ENCODE peak calls at places on chromosome 16, in five cellular contexts. C is GM23338, U is pancreas, N is ascending aorta, F is uterus. P is an unnamed sample. For H3K4me1, the result is how much of the 10 kb centered on the place peaks cover.

GRCh38 chr16:67158637-67159600 is 790 bp downstream of the TRADD start:
- DNase-seq in C (peak), U (peak), N (no peak), F (no peak), P (no peak)

GRCh38 chr16:63129411-63130125 is 1093.3 kb upstream of the CDH8 start:
- DNase-seq in C (no peak), U (no peak), N (no peak), F (no peak), P (no peak)

GRCh38 chr16:57724541-57724940 is 11.0 kb upstream of the KATNB1 start:
- DNase-seq in C (no peak), U (no peak), N (no peak), F (no peak), P (no peak)

GRCh38 chr16:58458634-58459343 is 41.2 kb upstream of the NDRG4 start:
- DNase-seq in C (no peak), U (no peak), N (no peak), F (no peak), P (no peak)

GRCh38 chr16:27224741-27225300 is 21.5 kb downstream of the KDM8 start:
- DNase-seq in C (no peak), U (no peak), N (no peak), F (no peak), P (no peak)

GRCh38 chr16:48385272-48385953 is at the start of gene SIAH1:
- DNase-seq in C (peak), U (peak), N (peak), F (peak), P (peak)

GRCh38 chr16:11181889-11182279 is 74.1 kb downstream of the SOCS1 start:
- DNase-seq in C (no peak), U (no peak), N (no peak), F (no peak), P (no peak)

GRCh38 chr16:79651363-79651762 is 50.8 kb upstream of the MAF start:
- DNase-seq in C (no peak), U (peak), N (peak), F (peak), P (peak)

GRCh38 chr16:29743827-29744531 is 1.8 kb downstream of the C16orf54 start:
- DNase-seq in C (peak), U (no peak), N (no peak), F (no peak), P (peak)

GRCh38 chr16:85488414-85488813 is 124.7 kb upstream of the GSE1 start:
- DNase-seq in C (no peak), U (no peak), N (no peak), F (no peak), P (no peak)
- H3K4me1 ChIP-seq in C (under half), U (under half), N (under half), F (under half), P (under half)

GRCh38 chr16:74999208-74999682 is 421 bp downstream of the ZNRF1 start:
- DNase-seq in C (peak), U (peak), N (no peak), F (no peak), P (peak)

GRCh38 chr16:75000481-75001081 is 1.8 kb downstream of the ZNRF1 start:
- DNase-seq in C (no peak), U (no peak), N (no peak), F (no peak), P (no peak)

GRCh38 chr16:74999683-75000480 is 1.1 kb downstream of the ZNRF1 start:
- DNase-seq in C (peak), U (peak), N (no peak), F (peak), P (peak)

GRCh38 chr16:74997042-74997491 is 1.8 kb upstream of the ZNRF1 start:
- DNase-seq in C (no peak), U (no peak), N (no peak), F (no peak), P (no peak)

DNA sequence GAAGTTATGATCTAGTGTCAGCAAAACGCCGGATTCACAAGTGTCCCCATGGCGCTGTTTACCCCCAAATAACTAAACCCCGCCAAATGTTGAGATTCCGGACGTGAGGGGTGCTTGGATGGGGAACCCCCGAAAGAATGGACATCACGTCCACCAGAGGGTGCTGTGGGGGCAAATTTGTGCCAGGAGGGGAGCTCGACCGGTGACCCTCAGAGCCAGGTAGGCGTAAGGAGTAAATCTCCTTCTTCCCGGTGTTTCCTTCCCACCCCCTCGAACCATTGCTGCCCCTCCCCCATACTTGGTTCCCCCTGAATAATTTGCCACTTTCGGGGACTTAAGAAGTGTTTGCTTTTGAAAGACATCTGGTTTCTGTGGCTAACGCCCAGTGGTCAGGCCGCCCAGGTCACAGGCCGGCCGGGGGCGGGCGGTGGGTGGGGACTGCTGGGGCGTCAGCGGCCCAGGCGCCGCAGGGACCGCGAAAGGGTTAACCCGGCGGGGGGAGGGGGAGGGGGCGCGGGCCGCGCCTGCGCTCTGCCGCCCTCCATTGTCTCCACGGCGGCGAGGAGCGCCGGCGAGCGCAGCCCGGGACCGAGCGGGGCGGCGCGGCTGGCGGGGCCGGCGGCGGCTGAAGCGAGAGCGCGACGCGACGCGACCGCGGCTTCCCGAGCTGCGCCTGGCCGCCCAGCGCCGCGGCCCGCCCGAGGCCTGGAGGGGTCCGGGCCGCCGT is at the start of gene ZNRF1:
- DNase-seq in C (peak), U (peak), N (no peak), F (peak), P (peak)
- H3K4me1 ChIP-seq in C (under half), U (under half), N (under half), F (under half), P (under half)

GRCh38 chr16:23146877-23147601 is 2.2 kb downstream of the USP31 start:
- DNase-seq in C (no peak), U (no peak), N (no peak), F (no peak), P (no peak)

GRCh38 chr16:23149267-23149992 is at the start of gene USP31:
- DNase-seq in C (peak), U (peak), N (peak), F (peak), P (peak)

GRCh38 chr16:23148513-23149266 is 562 bp downstream of the USP31 start:
- DNase-seq in C (peak), U (peak), N (peak), F (peak), P (peak)

GRCh38 chr16:23147666-23148065 is 1.6 kb downstream of the USP31 start:
- DNase-seq in C (no peak), U (no peak), N (no peak), F (no peak), P (no peak)

GRCh38 chr16:23148166-23148512 is 1.1 kb downstream of the USP31 start:
- DNase-seq in C (no peak), U (no peak), N (no peak), F (no peak), P (no peak)
- H3K4me1 ChIP-seq in C (under half), U (under half), N (under half), F (under half), P (under half)

GRCh38 chr16:50696126-50696525 is 2.7 kb downstream of the NOD2 start:
- DNase-seq in C (no peak), U (no peak), N (no peak), F (no peak), P (no peak)

GRCh38 chr16:50699345-50700159 is 6.1 kb downstream of the NOD2 start:
- DNase-seq in C (no peak), U (no peak), N (no peak), F (no peak), P (no peak)

GRCh38 chr16:50697421-50697715 is 4.0 kb downstream of the NOD2 start:
- DNase-seq in C (no peak), U (no peak), N (no peak), F (no peak), P (no peak)

GRCh38 chr16:50696575-50697420 is 3.4 kb downstream of the NOD2 start:
- DNase-seq in C (no peak), U (peak), N (peak), F (peak), P (peak)

GRCh38 chr16:50697881-50698767 is 4.7 kb downstream of the NOD2 start:
- DNase-seq in C (no peak), U (peak), N (no peak), F (peak), P (peak)
- H3K4me1 ChIP-seq in C (under half), U (under half), N (under half), F (under half), P (under half)

DNA sequence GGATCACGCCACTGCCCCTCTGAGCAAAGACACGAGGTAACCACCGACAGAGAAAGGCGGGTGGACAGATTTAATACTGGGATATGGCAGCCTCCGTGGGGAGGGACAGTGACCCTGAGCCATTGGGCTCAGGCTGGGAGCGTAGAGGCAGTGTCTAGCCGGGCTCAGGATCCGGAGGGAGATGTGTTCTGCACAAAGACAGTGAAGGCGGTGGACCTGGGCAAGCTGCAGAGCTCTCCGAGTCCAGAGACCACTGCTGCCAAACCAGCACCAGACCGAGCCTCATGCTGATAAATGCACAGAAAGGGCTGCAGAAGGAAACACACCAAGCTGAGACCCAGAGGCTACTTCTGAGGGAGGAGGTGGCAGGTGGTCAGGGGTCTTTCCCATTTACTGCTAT is 26.5 kb upstream of the MTSS2 start:
- DNase-seq in C (no peak), U (no peak), N (no peak), F (no peak), P (no peak)
- H3K4me1 ChIP-seq in C (under half), U (under half), N (under half), F (under half), P (under half)

GRCh38 chr16:15141586-15141985 is 47.5 kb upstream of the RRN3 start:
- DNase-seq in C (no peak), U (peak), N (no peak), F (no peak), P (no peak)
- H3K4me1 ChIP-seq in C (under half), U (under half), N (half or more), F (under half), P (under half)

GRCh38 chr16:66137853-66138252 is 228.6 kb upstream of the CDH5 start:
- DNase-seq in C (no peak), U (no peak), N (no peak), F (no peak), P (no peak)

GRCh38 chr16:66135838-66136237 is 230.7 kb upstream of the CDH5 start:
- DNase-seq in C (no peak), U (no peak), N (no peak), F (no peak), P (no peak)

GRCh38 chr16:66133641-66134402 is 232.7 kb upstream of the CDH5 start:
- DNase-seq in C (no peak), U (no peak), N (no peak), F (no peak), P (no peak)

GRCh38 chr16:66134875-66135274 is 231.6 kb upstream of the CDH5 start:
- DNase-seq in C (no peak), U (no peak), N (no peak), F (no peak), P (no peak)

DNA sequence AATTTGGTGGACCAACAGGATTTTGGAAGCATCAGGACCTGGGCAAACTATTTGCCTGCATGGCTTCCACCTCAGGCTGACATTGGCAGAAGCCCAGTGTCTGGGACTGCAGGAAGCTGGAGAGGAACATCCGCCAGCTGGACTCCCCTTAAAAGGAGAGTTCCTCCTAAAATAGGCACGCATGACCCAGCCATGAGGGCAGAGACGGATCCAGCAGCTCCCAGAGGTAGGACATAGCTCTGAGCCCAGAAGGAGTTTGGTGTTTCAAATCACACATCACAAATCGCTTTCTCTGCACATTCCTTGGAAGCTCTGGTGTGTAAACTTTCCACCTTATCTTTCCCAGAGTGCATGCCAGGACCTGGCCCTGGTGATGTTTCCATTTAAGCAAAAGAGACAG is 231.1 kb upstream of the CDH5 start:
- DNase-seq in C (no peak), U (no peak), N (peak), F (peak), P (no peak)
- H3K4me1 ChIP-seq in C (under half), U (under half), N (under half), F (under half), P (under half)